ENCODE peak calls at places on chromosomes 11 and 22, in eight cellular contexts. J, G, N, L, Q, V, K and A are unnamed samples.

GRCh38 chr11:96014234-96014633 is 90.3 kb upstream of the MTMR2 start:
- DNase-seq in J (no peak), G (peak), N (no peak), L (no peak), Q (no peak), V (no peak), K (no peak), A (peak)

GRCh38 chr11:15943418-15944197 is 412.7 kb downstream of the SOX6 start:
- DNase-seq in J (no peak), G (no peak), N (no peak), L (no peak), Q (peak), V (no peak), K (no peak), A (no peak)

GRCh38 chr11:67408437-67409200 is 4.7 kb downstream of the TBC1D10C start:
- DNase-seq in J (no peak), G (no peak), N (no peak), L (no peak), Q (no peak), V (no peak), K (no peak), A (no peak)

GRCh38 chr11:16000065-16000464 is 356.3 kb downstream of the SOX6 start:
- DNase-seq in J (no peak), G (peak), N (no peak), L (no peak), Q (no peak), V (no peak), K (no peak), A (no peak)

GRCh38 chr11:128412847-128413791 is 174.2 kb downstream of the ETS1 start:
- DNase-seq in J (no peak), G (peak), N (no peak), L (no peak), Q (no peak), V (no peak), K (no peak), A (no peak)

GRCh38 chr11:36012410-36012809 is 68.5 kb downstream of the LDLRAD3 start:
- DNase-seq in J (no peak), G (peak), N (no peak), L (no peak), Q (no peak), V (no peak), K (no peak), A (no peak)

GRCh38 chr11:122634507-122634906 is 21.0 kb upstream of the UBASH3B start:
- DNase-seq in J (no peak), G (peak), N (no peak), L (no peak), Q (peak), V (peak), K (no peak), A (no peak)

GRCh38 chr22:31789803-31790202 is 36.0 kb downstream of the DEPDC5 start:
- DNase-seq in J (no peak), G (no peak), N (no peak), L (no peak), Q (no peak), V (no peak), K (no peak), A (no peak)

GRCh38 chr11:2991477-2992233 is 474 bp downstream of the NAP1L4 start:
- DNase-seq in J (peak), G (peak), N (no peak), L (no peak), Q (no peak), V (no peak), K (peak), A (no peak)

GRCh38 chr11:75576445-75577049 is 14.5 kb downstream of the SERPINH1 start:
- DNase-seq in J (peak), G (peak), N (no peak), L (peak), Q (no peak), V (no peak), K (peak), A (peak)

GRCh38 chr11:74871037-74871436 is 77.9 kb downstream of the XRRA1 start:
- DNase-seq in J (no peak), G (no peak), N (no peak), L (no peak), Q (no peak), V (no peak), K (no peak), A (no peak)

GRCh38 chr11:76622481-76623094 is 48.0 kb downstream of the LRRC32 start:
- DNase-seq in J (no peak), G (no peak), N (no peak), L (peak), Q (no peak), V (peak), K (no peak), A (no peak)

GRCh38 chr22:19287076-19287724 is 4.3 kb downstream of the CLTCL1 start:
- DNase-seq in J (no peak), G (peak), N (no peak), L (no peak), Q (no peak), V (no peak), K (peak), A (no peak)

GRCh38 chr11:128508785-128509518 is 78.4 kb downstream of the ETS1 start:
- DNase-seq in J (no peak), G (peak), N (no peak), L (no peak), Q (no peak), V (no peak), K (no peak), A (no peak)

GRCh38 chr11:44886765-44887164 is 63.9 kb downstream of the TP53I11 start:
- DNase-seq in J (no peak), G (peak), N (no peak), L (no peak), Q (no peak), V (no peak), K (no peak), A (no peak)

GRCh38 chr11:105861225-105861624 is 160.8 kb downstream of the MSANTD4 start:
- DNase-seq in J (no peak), G (peak), N (no peak), L (no peak), Q (no peak), V (no peak), K (no peak), A (no peak)

GRCh38 chr11:20616908-20617307 is 17.5 kb downstream of the SLC6A5 start:
- DNase-seq in J (no peak), G (no peak), N (no peak), L (no peak), Q (no peak), V (no peak), K (no peak), A (no peak)

GRCh38 chr22:45455621-45456020 is 42.1 kb downstream of the RIBC2 start:
- DNase-seq in J (no peak), G (no peak), N (no peak), L (no peak), Q (no peak), V (no peak), K (no peak), A (no peak)

GRCh38 chr22:48592931-48593330 is 1234.7 kb downstream of the BRD1 start:
- DNase-seq in J (peak), G (no peak), N (no peak), L (no peak), Q (no peak), V (no peak), K (no peak), A (no peak)

GRCh38 chr11:20156280-20156875 is 3.9 kb downstream of the DBX1 start:
- DNase-seq in J (no peak), G (no peak), N (no peak), L (no peak), Q (peak), V (no peak), K (no peak), A (no peak)

GRCh38 chr11:13667245-13667644 is 1.2 kb upstream of the FAR1 start:
- DNase-seq in J (no peak), G (peak), N (no peak), L (no peak), Q (no peak), V (no peak), K (no peak), A (no peak)

GRCh38 chr11:76604652-76605241 is 65.8 kb downstream of the LRRC32 start:
- DNase-seq in J (peak), G (peak), N (peak), L (peak), Q (no peak), V (peak), K (no peak), A (no peak)

GRCh38 chr11:115503886-115504278 is 333 bp downstream of the CADM1 start:
- DNase-seq in J (no peak), G (no peak), N (no peak), L (no peak), Q (no peak), V (no peak), K (no peak), A (no peak)

GRCh38 chr11:87352759-87353707 is 315.3 kb downstream of the TMEM135 start:
- DNase-seq in J (peak), G (peak), N (peak), L (peak), Q (peak), V (peak), K (peak), A (peak)

GRCh38 chr11:44568706-44569473 is 3.4 kb downstream of the CD82 start:
- DNase-seq in J (peak), G (peak), N (peak), L (peak), Q (no peak), V (peak), K (peak), A (no peak)

DNA sequence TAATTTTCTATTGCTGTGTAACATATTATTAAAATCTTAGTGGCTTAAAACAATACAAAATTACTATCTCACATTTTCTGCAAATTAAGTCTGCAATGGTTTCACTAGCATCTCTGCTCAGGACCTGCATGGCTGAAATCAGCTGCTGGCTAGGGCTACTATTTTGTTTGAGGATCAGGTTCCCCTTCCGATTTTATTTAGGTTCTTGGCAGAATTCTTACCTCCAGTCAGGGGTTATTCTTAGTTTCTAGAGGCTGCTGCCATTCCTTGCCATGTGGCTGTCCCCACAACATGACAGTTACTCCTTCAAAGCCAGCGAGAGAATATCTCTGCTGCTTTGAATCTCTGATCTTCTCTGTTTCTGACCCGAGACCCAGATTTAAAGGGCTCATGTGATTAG is 424.5 kb upstream of the ANO5 start:
- DNase-seq in J (no peak), G (no peak), N (no peak), L (no peak), Q (no peak), V (no peak), K (no peak), A (no peak)
- TF ChIP-seq POLR2A in J (no peak), G (no peak), N (no peak), L (no peak), Q (no peak), V (no peak), K (no peak), A (no peak)

GRCh38 chr11:42021919-42022318 is 562.5 kb upstream of the LRRC4C start:
- DNase-seq in J (no peak), G (no peak), N (no peak), L (no peak), Q (no peak), V (no peak), K (no peak), A (no peak)
- TF ChIP-seq POLR2A in J (no peak), G (no peak), N (no peak), L (no peak), Q (no peak), V (no peak), K (no peak), A (no peak)

DNA sequence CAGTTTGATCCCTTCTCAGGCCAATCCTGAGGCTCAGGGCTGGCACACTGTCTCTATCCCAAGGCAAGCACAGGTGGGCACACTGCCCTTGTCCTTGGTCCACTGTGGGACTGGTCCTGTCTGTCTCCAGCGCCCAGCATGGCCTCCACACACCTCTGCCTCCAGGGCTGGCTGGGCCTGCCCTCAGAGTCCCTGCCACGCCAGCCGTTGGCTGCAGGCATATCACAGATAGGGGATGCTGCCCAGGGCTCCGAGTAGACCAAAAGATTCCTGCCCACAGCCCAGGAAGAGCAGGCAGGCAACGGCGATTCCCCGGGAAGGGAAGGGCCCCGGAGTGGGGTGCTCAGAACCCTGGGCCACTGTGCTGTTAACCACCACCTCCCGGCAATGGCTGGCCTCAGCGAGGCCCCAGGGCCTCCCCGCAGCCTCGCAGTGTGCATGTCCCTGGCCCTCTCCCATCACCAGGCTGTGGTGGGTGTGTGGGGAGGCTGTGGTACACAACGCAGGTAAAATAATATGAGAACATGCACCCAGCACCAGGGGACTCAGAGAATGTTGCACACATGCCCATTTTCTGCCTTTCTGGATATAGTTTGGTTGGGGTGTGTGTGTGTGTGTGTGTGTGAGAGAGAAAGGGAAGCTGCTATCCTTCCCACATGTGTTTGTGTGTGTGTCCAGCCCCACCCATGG is 2.2 kb downstream of the IFITM5 start:
- DNase-seq in J (peak), G (no peak), N (no peak), L (peak), Q (no peak), V (peak), K (no peak), A (no peak)
- TF ChIP-seq POLR2A in J (no peak), G (no peak), N (no peak), L (no peak), Q (no peak), V (no peak), K (no peak), A (no peak)

DNA sequence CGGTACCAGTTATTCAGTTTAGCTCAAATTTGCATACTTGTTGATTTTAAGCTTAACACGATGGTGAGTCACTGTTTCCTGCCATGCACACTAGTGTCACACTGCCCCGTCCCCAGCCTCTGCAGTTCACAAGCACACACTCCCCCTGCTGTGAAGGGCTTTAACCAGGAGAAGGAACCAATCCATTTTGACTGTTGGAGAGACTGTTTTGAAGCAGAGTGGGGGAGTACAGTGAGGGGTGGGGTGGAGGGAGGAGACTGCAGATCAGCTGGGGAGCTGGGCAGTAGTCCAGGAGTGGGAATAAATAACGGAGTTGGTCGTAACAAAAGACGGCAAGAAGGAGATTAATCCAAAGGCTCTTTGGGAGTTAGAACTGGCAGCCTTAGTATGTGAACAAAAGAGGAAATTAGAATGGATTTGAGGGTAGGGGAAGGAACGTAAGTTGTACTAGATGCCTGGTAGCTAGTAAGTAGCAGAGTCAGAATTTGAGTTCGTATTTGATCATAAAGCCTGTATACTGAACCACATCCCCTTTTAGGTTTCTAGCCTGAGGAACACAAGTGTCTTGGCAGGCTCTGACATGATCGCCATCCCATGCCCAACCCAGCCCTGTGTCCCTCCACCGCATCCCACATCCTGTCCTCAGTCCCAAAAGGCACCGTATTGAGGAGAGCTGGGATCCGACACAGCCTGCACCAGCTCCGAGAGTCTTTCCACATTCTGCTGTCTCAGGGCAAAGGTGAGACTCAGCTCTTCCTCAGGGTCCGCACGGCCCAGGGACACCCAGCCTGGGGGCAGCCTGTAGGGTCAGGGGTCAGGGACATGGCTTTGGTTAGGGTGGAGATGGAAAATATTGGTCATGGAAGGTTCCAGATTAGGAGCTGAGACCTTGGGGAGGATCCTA is 853 bp downstream of the TPP1 start:
- DNase-seq in J (no peak), G (peak), N (peak), L (peak), Q (no peak), V (peak), K (peak), A (no peak)
- TF ChIP-seq POLR2A in J (no peak), G (no peak), N (no peak), L (no peak), Q (no peak), V (no peak), K (no peak), A (no peak)

GRCh38 chr22:21961886-21962654 is 9.4 kb upstream of the PPM1F start:
- DNase-seq in J (peak), G (peak), N (peak), L (no peak), Q (no peak), V (no peak), K (no peak), A (no peak)
- TF ChIP-seq POLR2A in J (no peak), G (no peak), N (no peak), L (no peak), Q (no peak), V (no peak), K (no peak), A (no peak)

GRCh38 chr22:36299911-36300310 is 47.0 kb downstream of the APOL1 start:
- DNase-seq in J (no peak), G (no peak), N (no peak), L (no peak), Q (no peak), V (no peak), K (no peak), A (no peak)
- TF ChIP-seq POLR2A in J (no peak), G (no peak), N (no peak), L (no peak), Q (no peak), V (no peak), K (no peak), A (no peak)

GRCh38 chr11:47378836-47379170 is 456 bp upstream of the SPI1 start:
- DNase-seq in J (no peak), G (no peak), N (no peak), L (peak), Q (no peak), V (no peak), K (no peak), A (no peak)
- TF ChIP-seq POLR2A in J (no peak), G (no peak), N (no peak), L (no peak), Q (no peak), V (no peak), K (no peak), A (no peak)

GRCh38 chr11:102603091-102603490 is 22.0 kb downstream of the MMP20 start:
- DNase-seq in J (peak), G (peak), N (no peak), L (no peak), Q (no peak), V (no peak), K (no peak), A (no peak)
- TF ChIP-seq POLR2A in J (no peak), G (no peak), N (no peak), L (no peak), Q (no peak), V (no peak), K (no peak), A (no peak)